ENCODE peak calls at places on chromosome 3, in eight cellular contexts. A is RCC 7860, V is EH, T is endothelial cell of umbilical vein, S is fibroblast of lung, Y is skeletal muscle cell, B is left ventricle myocardium inferior, Z is ovary. P is an unnamed sample.
A peak's percentile ranks its signal among the peaks of the same experiment; 100 is the strongest.

GRCh38 chr3:16266714-16267113 is 1.7 kb downstream of the OXNAD1 start:
- DNase-seq in T (no peak), S (no peak), Y (no peak), B (no peak), Z (no peak), A (no peak), V (no peak), P (no peak)

GRCh38 chr3:112779558-112780480 is 66.8 kb downstream of the CD200R1L start:
- DNase-seq in T (peak; percentile 11), Z (no peak), Y (no peak), B (no peak), V (peak; percentile 18), A (no peak), S (no peak), P (no peak)

GRCh38 chr3:113153499-113154107 is 57.8 kb upstream of the BOC start:
- DNase-seq in B (no peak), S (no peak), Y (no peak), V (peak; percentile 24), A (no peak), Z (no peak), T (no peak), P (no peak)

GRCh38 chr3:23324745-23325144 is 121.6 kb downstream of the UBE2E2 start:
- DNase-seq in V (peak; percentile 77), Z (no peak), Y (no peak), S (peak; percentile 80), T (peak; percentile 77), B (no peak), A (peak; percentile 49), P (peak; percentile 37)

GRCh38 chr3:194255252-194256039 is 95.7 kb downstream of the CPN2 start:
- DNase-seq in Y (no peak), Z (no peak), A (no peak), V (no peak), S (no peak), B (peak; percentile 82), T (peak; percentile 94), P (no peak)

GRCh38 chr3:150365132-150365604 is 42.9 kb upstream of the TSC22D2 start:
- DNase-seq in Z (no peak), V (peak; percentile 78), A (peak; percentile 91), B (no peak), Y (peak; percentile 61), S (peak; percentile 85), T (no peak), P (peak; percentile 73)

GRCh38 chr3:9402410-9403228 is 5.2 kb downstream of the SETD5 start:
- DNase-seq in B (no peak), V (no peak), A (no peak), Y (no peak), Z (no peak), T (no peak), S (peak; percentile 46), P (no peak)

GRCh38 chr3:4809970-4810369 is 169.3 kb upstream of the BHLHE40 start:
- DNase-seq in Y (no peak), A (no peak), T (no peak), B (no peak), S (peak; percentile 42), V (no peak), Z (no peak), P (no peak)

GRCh38 chr3:128874481-128875180 is 4.8 kb upstream of the ACAD9 start:
- DNase-seq in B (no peak), Z (no peak), T (no peak), V (no peak), Y (no peak), A (no peak), S (no peak), P (no peak)

GRCh38 chr3:197023241-197023997 is 6.2 kb downstream of the MELTF start:
- DNase-seq in V (no peak), B (no peak), Z (no peak), S (no peak), T (no peak), A (peak; percentile 76), Y (no peak), P (peak; percentile 46)

GRCh38 chr3:15886521-15886920 is 88.7 kb upstream of the ANKRD28 start:
- DNase-seq in Y (no peak), V (no peak), S (no peak), Z (no peak), T (no peak), B (no peak), A (no peak), P (no peak)

P was measured in ACHN.